ENCODE peak calls at places on chromosomes 3 and 15, in six cellular contexts. S is astrocyte, H is HAP-1, J is adrenal gland, Z is upper lobe of right lung, V is tibial nerve. G is an unnamed sample.
A peak's percentile ranks its signal among the peaks of the same experiment; 100 is the strongest.

GRCh38 chr3:51559266-51559907 is 20.9 kb downstream of the RAD54L2 start:
- DNase-seq in S (peak; percentile 57), H (no peak), J (peak; percentile 45), Z (no peak), V (no peak), G (peak; percentile 26)

GRCh38 chr3:52109556-52110380 is 44.5 kb downstream of the POC1A start:
- DNase-seq in S (peak; percentile 52), H (no peak), J (peak; percentile 35), Z (no peak), V (no peak), G (no peak)

GRCh38 chr3:141530133-141530768 is 43.4 kb downstream of the RASA2 start:
- DNase-seq in S (peak; percentile 50), H (peak; percentile 53), J (no peak), Z (no peak), V (no peak), G (peak; percentile 13)

GRCh38 chr15:67148196-67148701 is 82.8 kb downstream of the SMAD3 start:
- DNase-seq in S (peak; percentile 81), H (no peak), J (no peak), Z (no peak), V (no peak), G (peak; percentile 59)

GRCh38 chr3:59998040-59998439 is 948.2 kb upstream of the CFAP20DC start:
- DNase-seq in S (no peak), H (peak; percentile 73), J (peak; percentile 78), Z (no peak), V (no peak), G (no peak)

GRCh38 chr3:22937536-22937935 is 265.6 kb upstream of the UBE2E2 start:
- DNase-seq in S (no peak), H (no peak), J (no peak), Z (no peak), V (no peak), G (no peak)

GRCh38 chr15:63939531-63940130 is 105.9 kb upstream of the HERC1 start:
- DNase-seq in S (peak; percentile 72), H (no peak), J (peak; percentile 53), Z (no peak), V (no peak), G (peak; percentile 75)

GRCh38 chr15:99433757-99434211 is 132.0 kb upstream of the MEF2A start:
- DNase-seq in S (no peak), H (no peak), J (peak; percentile 5), Z (peak; percentile 61), V (no peak), G (no peak)

GRCh38 chr15:78910836-78911235 is 34.0 kb downstream of the CTSH start:
- DNase-seq in S (no peak), H (no peak), J (no peak), Z (no peak), V (no peak), G (no peak)

GRCh38 chr15:40313531-40314398 is 6.0 kb upstream of the PLCB2 start:
- DNase-seq in S (no peak), H (peak; percentile 93), J (peak; percentile 85), Z (peak; percentile 77), V (no peak), G (peak; percentile 79)

GRCh38 chr3:123984350-123984749 is 7.6 kb downstream of the ROPN1 start:
- DNase-seq in S (no peak), H (no peak), J (no peak), Z (no peak), V (no peak), G (no peak)

GRCh38 chr3:123986427-123986826 is 5.5 kb downstream of the ROPN1 start:
- DNase-seq in S (no peak), H (no peak), J (no peak), Z (no peak), V (no peak), G (no peak)

GRCh38 chr3:123980539-123980938 is 11.4 kb downstream of the ROPN1 start:
- DNase-seq in S (no peak), H (no peak), J (no peak), Z (no peak), V (no peak), G (no peak)

DNA sequence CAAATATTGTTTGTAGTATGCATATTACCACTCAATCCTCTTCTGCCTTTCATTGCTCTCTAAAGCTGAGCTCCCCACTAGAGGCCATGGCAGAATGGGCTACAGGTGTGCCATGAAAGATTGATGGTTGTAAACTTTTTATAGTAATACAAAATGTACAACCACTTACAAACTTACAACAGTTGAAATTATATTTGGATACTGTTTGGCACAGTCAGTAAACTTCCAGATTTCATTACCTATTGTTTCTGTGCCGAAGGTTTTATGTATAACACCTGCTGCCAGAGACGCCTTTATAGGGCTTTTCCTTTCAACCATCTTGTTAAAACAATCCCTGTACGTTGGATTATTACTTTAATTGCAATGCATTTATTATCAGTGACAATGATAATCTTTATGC is 7.0 kb downstream of the ROPN1 start:
- DNase-seq in S (no peak), H (no peak), J (no peak), Z (no peak), V (no peak), G (no peak)
- H3K27me3 ChIP-seq in S (peaks cover 38% of the 10 kb centered on the region), H (peaks cover 61% of the 10 kb centered on the region), J (no peaks in the 10 kb centered on the region), Z (peaks cover 4% of the 10 kb centered on the region), V (no peaks in the 10 kb centered on the region), G (peaks cover 84% of the 10 kb centered on the region)

GRCh38 chr3:111650378-111651275 is 55.5 kb upstream of the ZBED2 start:
- DNase-seq in S (no peak), H (peak; percentile 38), J (no peak), Z (no peak), V (no peak), G (no peak)

GRCh38 chr3:111649180-111649579 is 54.0 kb upstream of the ZBED2 start:
- DNase-seq in S (no peak), H (no peak), J (no peak), Z (no peak), V (no peak), G (no peak)

GRCh38 chr3:111653766-111654165 is 58.6 kb upstream of the ZBED2 start:
- DNase-seq in S (no peak), H (no peak), J (no peak), Z (no peak), V (no peak), G (no peak)

DNA sequence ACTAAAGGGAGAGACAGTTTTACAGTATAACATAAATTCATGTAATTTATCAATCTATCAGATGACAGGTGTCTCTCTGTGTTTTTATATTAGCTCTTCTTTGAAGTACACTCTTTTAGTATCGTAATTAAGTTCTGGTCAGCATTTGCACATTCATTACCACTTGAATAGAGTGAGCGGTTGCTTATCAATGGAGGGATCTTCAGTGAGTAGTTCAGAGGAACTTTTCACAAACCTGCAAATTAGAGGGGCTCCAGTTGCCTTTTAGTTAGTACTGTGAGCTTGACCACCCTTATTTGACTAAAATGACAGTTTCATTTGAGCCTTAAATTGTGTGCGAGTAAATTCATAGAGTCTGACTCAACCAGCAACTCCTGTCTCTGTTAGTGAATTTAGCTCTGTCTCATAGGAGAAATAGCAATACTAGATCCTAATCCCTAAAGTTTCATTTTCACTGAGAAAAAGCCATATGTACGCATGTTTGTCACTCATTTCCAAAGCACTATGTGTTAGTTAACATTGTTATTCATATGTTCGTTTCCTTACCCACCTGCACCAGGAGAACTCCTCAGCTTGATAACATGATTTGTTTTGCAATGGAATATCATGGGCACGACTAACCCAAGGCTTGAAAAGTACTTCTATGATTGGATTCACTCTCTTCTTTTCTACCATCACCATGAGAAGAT is 57.5 kb upstream of the ZBED2 start:
- DNase-seq in S (no peak), H (peak; percentile 68), J (no peak), Z (no peak), V (no peak), G (no peak)
- H3K4me3 ChIP-seq in S (no peak overlapping the region), H (no peak overlapping the region), J (no peak overlapping the region), Z (no peak overlapping the region), V (no peak overlapping the region), G (no peak overlapping the region)

GRCh38 chr3:142886021-142886420 is 2.9 kb downstream of the PCOLCE2 start:
- DNase-seq in S (no peak), H (no peak), J (no peak), Z (no peak), V (no peak), G (no peak)
- H3K27me3 ChIP-seq in S (peaks cover 3% of the 10 kb centered on the region), H (no peaks in the 10 kb centered on the region), J (peaks cover 26% of the 10 kb centered on the region), Z (peaks cover 21% of the 10 kb centered on the region), V (no peaks in the 10 kb centered on the region), G (no peaks in the 10 kb centered on the region)

DNA sequence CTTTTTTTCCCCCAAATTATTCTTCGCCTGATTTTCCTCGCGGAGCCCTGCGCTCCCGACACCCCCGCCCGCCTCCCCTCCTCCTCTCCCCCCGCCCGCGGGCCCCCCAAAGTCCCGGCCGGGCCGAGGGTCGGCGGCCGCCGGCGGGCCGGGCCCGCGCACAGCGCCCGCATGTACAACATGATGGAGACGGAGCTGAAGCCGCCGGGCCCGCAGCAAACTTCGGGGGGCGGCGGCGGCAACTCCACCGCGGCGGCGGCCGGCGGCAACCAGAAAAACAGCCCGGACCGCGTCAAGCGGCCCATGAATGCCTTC is 422 bp downstream of the SOX2 start:
- DNase-seq in S (no peak), H (no peak), J (no peak), Z (no peak), V (no peak), G (no peak)
- H3K4me3 ChIP-seq in S (peak overlapping the region; percentile 68), H (peak overlapping the region; percentile 64), J (no peak overlapping the region), Z (peak overlapping the region; percentile 31), V (peak overlapping the region; percentile 59), G (peak overlapping the region; percentile 34)

DNA sequence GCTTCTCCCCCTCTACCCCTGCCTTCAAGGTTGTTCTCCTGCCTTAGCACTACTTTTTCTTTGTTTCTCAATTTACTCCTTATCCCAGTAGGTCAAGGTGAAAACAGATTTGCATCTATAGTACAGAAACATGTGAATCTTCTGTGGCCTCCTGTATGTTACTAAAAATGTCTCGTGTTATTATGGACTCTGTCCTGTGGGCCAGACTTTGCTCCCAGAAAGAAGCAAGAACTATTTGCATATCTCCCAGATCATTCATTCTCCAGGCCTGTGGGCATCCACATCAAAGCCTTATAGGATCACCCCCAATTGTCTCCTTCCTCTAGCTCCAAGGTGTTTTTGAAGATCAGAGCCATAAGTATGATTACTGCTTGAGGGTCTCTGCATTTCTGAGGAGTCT is 169.5 kb upstream of the ROPN1 start:
- DNase-seq in S (no peak), H (no peak), J (no peak), Z (no peak), V (no peak), G (no peak)
- H3K27me3 ChIP-seq in S (no peaks in the 10 kb centered on the region), H (no peaks in the 10 kb centered on the region), J (no peaks in the 10 kb centered on the region), Z (no peaks in the 10 kb centered on the region), V (no peaks in the 10 kb centered on the region), G (peaks cover 5% of the 10 kb centered on the region)

G was measured in MG63.